ENCODE peak calls at places on chromosomes 1 and 21, in seven cellular contexts. X is adrenal gland; M is HFF-Myc; S is RWPE2; N is HAP-1; P is CD8-positive, alpha-beta T cell; V is mesendoderm. O is an unnamed sample.

GRCh38 chr1:93433407-93433961 is 14.4 kb upstream of the FNBP1L start:
- DNase-seq in X (no peak), M (no peak), S (no peak), N (no peak), P (no peak), V (no peak), O (no peak)

GRCh38 chr1:170670751-170671628 is 7.1 kb downstream of the PRRX1 start:
- DNase-seq in X (peak), M (no peak), S (no peak), N (peak), P (no peak), V (peak), O (peak)

GRCh38 chr1:246683521-246683920 is 40.7 kb upstream of the SCCPDH start:
- DNase-seq in X (no peak), M (no peak), S (no peak), N (no peak), P (no peak), V (peak), O (no peak)

GRCh38 chr1:48870596-48870995 is 93.9 kb upstream of the BEND5 start:
- DNase-seq in X (no peak), M (no peak), S (no peak), N (peak), P (no peak), V (peak), O (no peak)

GRCh38 chr21:45093064-45093532 is 18.7 kb downstream of the ADARB1 start:
- DNase-seq in X (peak), M (no peak), S (no peak), N (no peak), P (no peak), V (no peak), O (no peak)

GRCh38 chr1:225812488-225813249 is 2.7 kb downstream of the EPHX1 start:
- DNase-seq in X (no peak), M (no peak), S (no peak), N (no peak), P (no peak), V (no peak), O (no peak)

GRCh38 chr1:26015358-26015757 is 6.2 kb upstream of the EXTL1 start:
- DNase-seq in X (peak), M (no peak), S (no peak), N (peak), P (no peak), V (no peak), O (peak)

GRCh38 chr1:237789619-237790018 is 101.1 kb downstream of the ZP4 start:
- DNase-seq in X (no peak), M (no peak), S (no peak), N (no peak), P (no peak), V (no peak), O (no peak)

GRCh38 chr1:189499736-189500135 is 977.9 kb downstream of the BRINP3 start:
- DNase-seq in X (no peak), M (no peak), S (no peak), N (no peak), P (no peak), V (peak), O (no peak)

GRCh38 chr1:64038119-64038518 is 165.3 kb upstream of the UBE2U start:
- DNase-seq in X (no peak), M (no peak), S (no peak), N (no peak), P (no peak), V (no peak), O (peak)

GRCh38 chr1:5847013-5847654 is 145.1 kb downstream of the NPHP4 start:
- DNase-seq in X (peak), M (no peak), S (no peak), N (peak), P (no peak), V (peak), O (no peak)

GRCh38 chr1:78553859-78554258 is 63.1 kb downstream of the PTGFR start:
- DNase-seq in X (no peak), M (no peak), S (no peak), N (peak), P (no peak), V (peak), O (no peak)

GRCh38 chr1:6349254-6349943 is 44.2 kb downstream of the ACOT7 start:
- DNase-seq in X (no peak), M (no peak), S (peak), N (peak), P (no peak), V (no peak), O (no peak)

GRCh38 chr1:181479137-181479745 is 4.1 kb upstream of the CACNA1E start:
- DNase-seq in X (peak), M (peak), S (no peak), N (peak), P (no peak), V (peak), O (peak)

GRCh38 chr1:229582011-229582694 is 23.6 kb upstream of the ABCB10 start:
- DNase-seq in X (peak), M (no peak), S (no peak), N (no peak), P (no peak), V (no peak), O (no peak)

GRCh38 chr1:153961421-153961820 is 1.9 kb downstream of the SLC39A1 start:
- DNase-seq in X (no peak), M (no peak), S (no peak), N (no peak), P (no peak), V (no peak), O (no peak)

GRCh38 chr1:67019600-67020136 is 34.3 kb downstream of the SLC35D1 start:
- DNase-seq in X (no peak), M (peak), S (no peak), N (no peak), P (no peak), V (peak), O (peak)

GRCh38 chr1:107877749-107878148 is 87.2 kb downstream of the VAV3 start:
- DNase-seq in X (no peak), M (no peak), S (no peak), N (no peak), P (no peak), V (no peak), O (peak)

GRCh38 chr1:156707486-156708244 is 2.3 kb upstream of the CRABP2 start:
- DNase-seq in X (no peak), M (peak), S (no peak), N (no peak), P (no peak), V (peak), O (peak)

GRCh38 chr1:19436716-19437476 is 48.4 kb downstream of the CAPZB start:
- DNase-seq in X (peak), M (no peak), S (no peak), N (peak), P (no peak), V (no peak), O (peak)

GRCh38 chr1:219731771-219732170 is 118.9 kb upstream of the ZC3H11B start:
- DNase-seq in X (no peak), M (no peak), S (no peak), N (no peak), P (no peak), V (no peak), O (no peak)

GRCh38 chr1:111553199-111553598 is 49.8 kb upstream of the ADORA3 start:
- DNase-seq in X (no peak), M (no peak), S (no peak), N (no peak), P (no peak), V (peak), O (peak)

GRCh38 chr1:29390491-29391361 is 154.4 kb downstream of the PTPRU start:
- DNase-seq in X (no peak), M (no peak), S (no peak), N (no peak), P (no peak), V (no peak), O (no peak)

GRCh38 chr1:30173560-30173959 is 549.8 kb downstream of the MATN1 start:
- DNase-seq in X (no peak), M (no peak), S (no peak), N (no peak), P (no peak), V (no peak), O (no peak)

GRCh38 chr1:32438136-32438535 is 26.7 kb upstream of the ZBTB8B start:
- DNase-seq in X (no peak), M (no peak), S (no peak), N (no peak), P (no peak), V (peak), O (no peak)

DNA sequence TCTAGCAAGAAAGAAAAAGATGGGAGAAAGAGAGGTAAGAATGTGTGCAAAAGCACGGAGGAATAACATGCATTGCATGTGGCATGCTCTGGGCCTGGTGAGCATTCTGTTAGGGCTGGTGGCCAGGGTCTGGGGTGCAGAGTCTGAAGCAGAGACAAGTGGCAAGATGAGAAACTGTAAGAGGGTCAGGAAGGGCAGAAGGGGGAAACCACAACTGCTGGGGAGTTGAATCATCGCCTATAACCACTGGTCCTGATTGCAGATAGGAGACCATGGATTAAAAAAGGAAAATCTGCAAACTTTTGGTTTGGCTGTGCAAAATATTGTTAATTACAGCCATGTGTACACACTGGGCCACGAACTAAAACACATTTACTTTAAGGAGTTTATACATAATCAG is 76.7 kb downstream of the TGFBR3 start:
- DNase-seq in X (no peak), M (no peak), S (no peak), N (no peak), P (no peak), V (no peak), O (peak)
- H3K4me3 ChIP-seq in X (no peak), M (no peak), S (no peak), N (no peak), P (no peak), V (no peak), O (no peak)

DNA sequence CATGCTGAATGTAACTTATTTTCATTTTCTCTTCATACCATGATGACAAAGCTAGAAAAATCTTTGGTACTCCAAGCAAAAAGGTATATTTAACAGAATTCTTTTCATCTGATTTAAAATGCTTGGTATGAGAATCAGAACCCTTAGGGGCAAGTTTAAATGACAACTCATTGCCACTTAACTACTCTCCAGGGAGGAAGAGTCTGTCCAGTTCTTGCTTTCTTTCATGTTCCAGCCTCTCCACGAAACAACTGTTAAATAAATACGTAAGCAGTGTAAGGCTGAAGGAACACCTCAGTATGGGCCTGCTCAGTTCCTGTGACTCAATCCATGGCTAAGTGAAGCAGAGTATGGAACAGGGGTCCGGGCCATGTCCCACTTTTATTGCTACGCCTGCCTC is 1.6 kb downstream of the LCE2A start:
- DNase-seq in X (no peak), M (no peak), S (no peak), N (no peak), P (no peak), V (no peak), O (no peak)
- H3K4me3 ChIP-seq in X (no peak), M (no peak), S (no peak), N (no peak), P (no peak), V (no peak), O (no peak)

GRCh38 chr1:57889686-57890360 is 466.0 kb upstream of the DAB1 start:
- DNase-seq in X (no peak), M (peak), S (no peak), N (no peak), P (no peak), V (no peak), O (peak)
- H3K4me3 ChIP-seq in X (no peak), M (no peak), S (no peak), N (no peak), P (no peak), V (no peak), O (peak)

DNA sequence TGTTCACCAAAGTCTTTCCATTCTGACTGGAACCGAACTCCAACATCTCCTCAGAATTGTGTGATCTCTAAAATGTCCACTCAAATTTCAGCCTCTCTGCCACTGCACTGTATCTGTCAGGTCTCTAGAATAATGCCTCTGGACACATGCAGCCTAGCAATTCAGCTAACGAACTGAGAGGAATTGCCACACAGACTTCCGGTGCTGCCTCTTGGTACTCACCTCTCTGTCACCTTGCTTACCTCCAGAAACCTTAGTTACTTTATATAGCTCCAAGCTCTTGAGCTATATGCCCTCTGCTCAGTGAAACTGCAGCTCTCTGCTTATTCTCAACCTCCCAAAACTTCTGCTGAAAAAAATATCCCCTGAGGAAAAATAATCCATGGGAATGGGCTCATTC is 2.7 kb upstream of the CHRM3 start:
- DNase-seq in X (no peak), M (no peak), S (no peak), N (no peak), P (no peak), V (no peak), O (no peak)
- H3K4me3 ChIP-seq in X (no peak), M (no peak), S (no peak), N (no peak), P (no peak), V (no peak), O (no peak)

GRCh38 chr1:227299238-227299637 is 19.1 kb downstream of the CDC42BPA start:
- DNase-seq in X (no peak), M (no peak), S (no peak), N (no peak), P (no peak), V (peak), O (peak)
- H3K4me3 ChIP-seq in X (no peak), M (no peak), S (no peak), N (no peak), P (no peak), V (no peak), O (peak)

DNA sequence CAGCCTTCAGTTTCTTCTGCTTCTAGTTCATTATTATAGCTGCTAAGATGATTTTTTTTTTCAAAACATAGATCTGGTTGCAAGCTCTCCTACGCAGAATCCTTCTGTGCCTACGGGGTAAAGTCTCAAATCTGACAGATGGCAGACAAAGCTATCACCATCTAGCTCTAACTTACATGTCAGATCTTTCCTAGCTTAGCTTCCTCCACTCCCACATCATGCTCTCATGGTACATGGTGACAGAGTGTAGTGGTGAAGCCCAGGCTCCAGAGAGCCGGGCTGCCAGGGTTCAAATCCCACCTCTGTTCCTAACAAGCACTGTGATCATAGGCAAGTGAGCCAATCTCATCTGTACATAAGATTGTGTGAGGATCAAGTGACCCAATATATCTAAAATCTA is 24.2 kb upstream of the GUCA2B start:
- DNase-seq in X (no peak), M (no peak), S (no peak), N (no peak), P (no peak), V (no peak), O (no peak)
- H3K4me3 ChIP-seq in X (no peak), M (no peak), S (no peak), N (no peak), P (no peak), V (no peak), O (no peak)

DNA sequence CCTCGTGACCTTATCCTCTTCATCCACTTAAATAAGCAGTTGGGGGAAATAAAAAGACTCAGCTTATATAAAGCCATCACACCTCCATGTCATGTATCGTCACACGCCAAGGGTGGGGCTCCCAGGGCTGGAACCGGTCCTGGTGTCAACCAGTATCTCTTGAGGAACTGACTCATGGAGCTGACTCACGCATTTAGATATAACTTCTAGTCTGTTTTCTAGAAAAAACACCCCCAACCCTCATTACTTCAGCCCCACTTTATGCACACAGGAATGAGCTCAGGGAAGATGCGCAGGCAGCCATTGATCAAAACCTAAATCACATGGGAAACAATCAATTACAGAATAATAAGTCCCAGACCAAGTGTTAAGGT is 6.9 kb upstream of the IL22RA1 start:
- DNase-seq in X (peak), M (no peak), S (peak), N (no peak), P (no peak), V (no peak), O (no peak)
- H3K4me3 ChIP-seq in X (no peak), M (no peak), S (peak), N (no peak), P (no peak), V (no peak), O (no peak)

GRCh38 chr1:37633950-37634553 is 640 bp downstream of the RSPO1 start:
- DNase-seq in X (no peak), M (no peak), S (no peak), N (no peak), P (no peak), V (no peak), O (no peak)

GRCh38 chr1:37636435-37636834 is 1.7 kb upstream of the RSPO1 start:
- DNase-seq in X (no peak), M (no peak), S (no peak), N (no peak), P (no peak), V (no peak), O (no peak)

GRCh38 chr1:37635309-37635902 is 714 bp upstream of the RSPO1 start:
- DNase-seq in X (no peak), M (no peak), S (no peak), N (no peak), P (no peak), V (no peak), O (no peak)

GRCh38 chr1:37633040-37633949 is 1.4 kb downstream of the RSPO1 start:
- DNase-seq in X (no peak), M (no peak), S (no peak), N (no peak), P (no peak), V (no peak), O (no peak)

DNA sequence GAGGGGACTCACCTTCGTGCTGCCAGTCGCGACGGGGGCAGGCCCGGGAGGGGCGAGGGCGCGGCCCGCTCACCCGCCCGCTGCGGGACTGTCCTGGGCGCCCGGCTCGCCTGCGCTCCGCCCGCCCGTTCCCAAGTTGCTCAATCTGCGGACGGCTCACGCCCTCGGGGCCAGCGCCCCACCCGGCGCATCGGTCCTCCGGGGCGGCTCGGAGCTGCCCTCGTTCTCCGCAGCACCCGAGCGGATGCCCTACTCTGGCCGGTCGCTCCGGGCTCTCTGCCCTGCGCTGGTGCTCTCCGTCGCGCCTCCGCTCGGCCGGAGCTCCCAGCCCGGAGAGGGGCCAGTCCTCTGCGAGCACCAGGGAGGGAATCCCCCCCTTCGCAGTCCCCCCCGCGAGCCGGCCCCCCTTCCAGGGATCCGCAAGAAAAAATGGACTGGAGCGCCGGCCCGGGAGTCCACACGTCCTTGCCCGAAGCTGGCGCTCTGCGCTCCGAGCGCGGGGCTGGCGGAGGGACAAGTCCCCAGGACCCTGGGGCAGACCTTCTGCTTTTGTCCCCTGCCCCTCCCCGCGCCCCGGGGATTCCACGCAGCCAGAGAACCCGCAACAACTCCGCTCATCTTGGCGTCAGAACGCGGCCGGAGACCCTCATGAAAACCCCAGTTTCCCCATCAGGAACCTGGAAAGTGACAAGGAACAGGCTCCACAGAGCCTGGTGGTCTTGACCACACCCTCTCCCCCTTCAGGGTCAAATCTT is at the start of gene RSPO1:
- DNase-seq in X (no peak), M (no peak), S (no peak), N (peak), P (no peak), V (peak), O (peak)
- H3K4me3 ChIP-seq in X (no peak), M (peak), S (no peak), N (no peak), P (no peak), V (no peak), O (peak)